ENCODE peak calls at places on chromosome 17, in five cellular contexts. D is CD8-positive, alpha-beta T cell; I is kidney; J is AG09309; V is fibroblast of mammary gland. S is an unnamed sample.

GRCh38 chr17:56597495-56597990 is 4.0 kb downstream of the NOG start:
- DNase-seq in D (peak), I (no peak), J (no peak), V (no peak), S (no peak)

GRCh38 chr17:9269350-9270035 is 248.2 kb downstream of the NTN1 start:
- DNase-seq in D (no peak), I (no peak), J (no peak), V (no peak), S (no peak)

GRCh38 chr17:19322861-19323260 is 39.7 kb downstream of the B9D1 start:
- DNase-seq in D (no peak), I (no peak), J (no peak), V (no peak), S (no peak)

GRCh38 chr17:68328676-68329075 is 37.4 kb downstream of the ARSG start:
- DNase-seq in D (no peak), I (no peak), J (no peak), V (no peak), S (no peak)

GRCh38 chr17:68461589-68461988 is 4.3 kb upstream of the WIPI1 start:
- DNase-seq in D (no peak), I (no peak), J (no peak), V (no peak), S (no peak)

GRCh38 chr17:82370471-82371332 is 863 bp upstream of the UTS2R start:
- DNase-seq in D (peak), I (peak), J (no peak), V (peak), S (no peak)

GRCh38 chr17:3660311-3660891 is 8.0 kb downstream of the TAX1BP3 start:
- DNase-seq in D (no peak), I (no peak), J (no peak), V (no peak), S (no peak)

GRCh38 chr17:17691468-17692263 is 10.4 kb downstream of the RAI1 start:
- DNase-seq in D (no peak), I (no peak), J (no peak), V (no peak), S (no peak)

GRCh38 chr17:64747938-64748540 is 85.9 kb upstream of the SMURF2 start:
- DNase-seq in D (no peak), I (no peak), J (no peak), V (peak), S (peak)

GRCh38 chr17:21029032-21029431 is 13.8 kb downstream of the USP22 start:
- DNase-seq in D (no peak), I (no peak), J (peak), V (peak), S (peak)

GRCh38 chr17:81547614-81547982 is 4.6 kb downstream of the FAAP100 start:
- DNase-seq in D (no peak), I (no peak), J (no peak), V (no peak), S (no peak)

GRCh38 chr17:30104575-30105339 is 11.9 kb upstream of the NSRP1 start:
- DNase-seq in D (peak), I (peak), J (peak), V (peak), S (peak)

GRCh38 chr17:44004761-44005526 is 522 bp downstream of the NAGS start:
- DNase-seq in D (peak), I (peak), J (no peak), V (no peak), S (no peak)

GRCh38 chr17:45740553-45741330 is 43.4 kb upstream of the CRHR1 start:
- DNase-seq in D (no peak), I (peak), J (no peak), V (peak), S (peak)

GRCh38 chr17:17924131-17924856 is 47.9 kb downstream of the TOM1L2 start:
- DNase-seq in D (no peak), I (no peak), J (no peak), V (peak), S (no peak)

GRCh38 chr17:75265614-75266314 is 4.1 kb downstream of the MRPS7 start:
- DNase-seq in D (no peak), I (no peak), J (no peak), V (no peak), S (no peak)

GRCh38 chr17:69997332-69997731 is 77.7 kb upstream of the KCNJ16 start:
- DNase-seq in D (no peak), I (no peak), J (no peak), V (peak), S (peak)

GRCh38 chr17:2263183-2263954 is 40.2 kb downstream of the SMG6 start:
- DNase-seq in D (no peak), I (no peak), J (no peak), V (peak), S (peak)

GRCh38 chr17:36008998-36009665 is 7.8 kb upstream of the CCL15 start:
- DNase-seq in D (no peak), I (no peak), J (no peak), V (peak), S (peak)
- TF ChIP-seq CTCF in D (no peak), I (no peak), J (peak), V (peak), S (peak)

DNA sequence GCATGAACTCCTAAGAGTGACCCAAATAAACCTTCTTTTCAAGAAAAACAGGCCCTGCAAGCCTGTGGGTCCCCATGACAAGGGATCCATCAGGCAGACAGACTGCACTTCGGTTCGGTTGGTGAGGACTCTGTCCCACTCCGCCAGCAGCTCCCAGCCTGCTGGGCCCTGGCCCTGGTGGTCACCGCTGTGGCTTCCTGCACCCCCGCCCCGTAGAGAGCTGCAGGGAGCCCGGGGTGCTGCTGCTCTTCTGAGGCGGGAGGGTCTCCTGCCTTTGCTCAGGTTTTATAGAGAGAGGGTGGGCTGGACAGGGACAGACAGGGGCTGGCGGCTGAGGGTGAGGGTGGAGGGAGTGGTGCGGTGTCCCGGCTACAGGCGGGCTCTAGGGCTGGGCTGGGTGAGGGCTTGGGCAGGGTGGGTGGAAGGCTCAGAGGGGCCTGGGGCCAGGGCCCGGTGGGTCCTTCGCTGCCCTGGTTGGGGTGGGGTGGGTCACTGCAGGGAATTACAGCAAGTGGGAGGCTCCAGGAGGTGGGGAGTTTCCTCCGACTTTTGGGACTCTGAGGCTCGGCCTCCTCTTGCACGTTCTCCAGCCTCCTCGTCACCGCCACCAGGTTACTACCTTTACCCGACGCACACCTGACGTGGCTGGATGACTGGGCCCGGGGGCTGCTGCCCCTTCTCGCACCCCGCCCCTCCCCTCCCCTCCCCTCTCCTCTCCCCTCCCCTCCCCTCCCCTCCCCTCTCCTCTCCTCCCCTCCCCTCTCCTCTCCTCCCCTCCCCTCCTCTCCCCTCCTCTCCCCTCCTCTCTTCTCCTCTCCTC is 90.2 kb upstream of the CBX4 start:
- DNase-seq in D (no peak), I (peak), J (no peak), V (no peak), S (no peak)
- H3K4me3 ChIP-seq in D (no peak), I (no peak), J (no peak), V (no peak), S (peak)

DNA sequence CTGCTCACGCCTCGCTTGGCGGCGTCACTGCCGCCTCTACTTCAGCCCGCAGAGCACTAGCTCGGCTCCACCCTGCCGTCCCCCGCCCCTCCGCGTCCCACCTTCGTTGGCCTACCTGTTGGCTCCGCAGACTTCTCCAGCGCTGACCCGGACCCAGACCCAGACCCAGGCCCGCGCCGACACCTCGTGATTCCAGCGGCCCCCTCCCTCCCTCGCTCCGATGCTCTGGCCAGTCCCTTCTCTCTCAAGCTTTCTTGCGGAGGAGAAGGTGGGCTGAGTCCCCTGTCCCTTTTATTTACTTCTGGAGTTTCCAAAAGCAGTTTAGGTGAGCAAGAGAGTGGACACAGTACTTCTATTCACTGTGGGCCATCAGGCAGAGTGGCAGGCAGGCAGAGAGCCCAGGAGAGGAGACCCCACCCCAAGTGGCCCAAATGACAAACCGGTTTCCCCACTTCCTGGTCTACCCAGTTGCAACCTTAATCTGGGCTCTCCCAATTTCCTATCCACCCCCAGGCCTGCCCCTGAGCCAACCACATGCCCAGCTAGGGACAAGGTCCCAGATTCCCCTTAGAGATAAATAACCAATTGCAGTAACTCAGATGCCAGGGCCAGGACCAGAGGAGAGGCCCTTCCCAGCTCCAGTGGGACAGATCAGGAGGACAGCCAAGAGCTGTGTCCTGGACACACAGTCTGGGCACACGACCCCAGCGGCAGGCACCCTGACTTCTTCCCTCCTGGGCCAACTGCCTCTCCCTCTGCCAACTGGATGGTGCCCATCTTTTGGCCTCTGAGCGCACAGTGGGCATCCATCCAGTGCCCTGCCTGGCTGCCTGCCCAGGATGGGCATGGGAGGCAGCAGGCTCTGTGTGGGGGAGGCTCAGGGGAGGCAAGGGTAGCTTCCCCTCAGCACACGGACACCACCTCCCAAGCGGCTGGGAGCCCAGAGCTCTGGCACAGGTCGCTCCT is 1.2 kb upstream of the SRCIN1 start:
- DNase-seq in D (no peak), I (no peak), J (no peak), V (no peak), S (no peak)
- TF ChIP-seq CTCF in D (peak), I (no peak), J (no peak), V (no peak), S (no peak)

DNA sequence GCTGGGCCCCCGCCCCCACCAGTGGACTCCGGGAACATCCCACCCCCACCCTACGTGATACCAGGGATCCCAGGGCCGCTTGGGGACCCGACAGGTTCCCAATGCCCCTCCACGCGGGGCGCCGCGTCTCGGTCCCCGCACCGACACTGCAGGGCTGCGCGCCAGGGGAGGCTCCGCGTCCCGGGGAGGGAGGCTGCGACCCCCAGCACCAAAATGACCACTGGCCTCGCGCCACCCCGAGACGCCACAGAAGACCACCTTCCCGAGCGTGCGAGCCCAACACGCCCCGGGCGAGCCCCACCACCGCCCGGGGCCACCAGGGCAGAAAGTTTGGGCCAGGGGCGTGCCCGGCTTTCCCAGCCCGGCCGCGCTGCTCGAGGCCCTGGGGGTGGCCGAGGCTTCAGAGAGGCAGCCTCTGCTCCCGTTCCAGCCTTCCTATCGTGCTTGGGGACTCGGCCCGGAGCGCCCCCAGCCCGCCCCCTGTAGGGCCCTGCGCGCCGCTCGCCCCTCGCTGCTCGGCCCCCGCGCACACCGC is 1.2 kb downstream of the RBFOX3 start:
- DNase-seq in D (no peak), I (no peak), J (no peak), V (no peak), S (no peak)
- H3K4me3 ChIP-seq in D (no peak), I (no peak), J (no peak), V (no peak), S (no peak)

S was measured in fibroblast of pulmonary artery.